ENCODE peak calls at places on chromosome 3, in eight cellular contexts. Q, H, X, E, L, O, K and W are unnamed samples.

GRCh38 chr3:8518138-8518537 is 16.5 kb downstream of the LMCD1 start:
- ATAC-seq in Q (no peak), H (no peak), X (no peak), E (no peak), L (no peak), O (no peak), K (peak; percentile 35), W (no peak)

GRCh38 chr3:111571272-111571671 is 23.9 kb downstream of the ZBED2 start:
- ATAC-seq in Q (no peak), H (no peak), X (no peak), E (no peak), L (no peak), O (no peak), K (no peak), W (no peak)

GRCh38 chr3:27669505-27670085 is 52.5 kb downstream of the EOMES start:
- ATAC-seq in Q (no peak), H (no peak), X (no peak), E (no peak), L (no peak), O (no peak), K (no peak), W (no peak)

GRCh38 chr3:72756900-72757299 is 91.3 kb downstream of the SHQ1 start:
- ATAC-seq in Q (no peak), H (no peak), X (no peak), E (no peak), L (peak; percentile 36), O (peak; percentile 89), K (no peak), W (no peak)

GRCh38 chr3:188254489-188255070 is 100.6 kb downstream of the LPP start:
- ATAC-seq in Q (no peak), H (no peak), X (peak; percentile 41), E (no peak), L (no peak), O (no peak), K (no peak), W (peak; percentile 79)

GRCh38 chr3:12970684-12971083 is 102.5 kb downstream of the IQSEC1 start:
- ATAC-seq in Q (no peak), H (no peak), X (no peak), E (no peak), L (no peak), O (no peak), K (no peak), W (no peak)

GRCh38 chr3:119883461-119884160 is 101.7 kb downstream of the NR1I2 start:
- ATAC-seq in Q (no peak), H (no peak), X (no peak), E (no peak), L (no peak), O (no peak), K (peak; percentile 31), W (no peak)

GRCh38 chr3:155417119-155417517 is 123.6 kb upstream of the STRIT1 start:
- ATAC-seq in Q (no peak), H (no peak), X (no peak), E (no peak), L (no peak), O (no peak), K (peak; percentile 54), W (no peak)

GRCh38 chr3:56799251-56799882 is 2.4 kb downstream of the ARHGEF3 start:
- ATAC-seq in Q (peak; percentile 28), H (no peak), X (no peak), E (no peak), L (peak; percentile 33), O (no peak), K (no peak), W (no peak)

GRCh38 chr3:57659810-57660439 is 33.0 kb downstream of the DENND6A start:
- ATAC-seq in Q (no peak), H (no peak), X (no peak), E (no peak), L (no peak), O (no peak), K (no peak), W (no peak)

GRCh38 chr3:116863842-116864626 is 154.5 kb downstream of the TUSC7 start:
- ATAC-seq in Q (no peak), H (no peak), X (no peak), E (no peak), L (peak; percentile 60), O (peak; percentile 47), K (no peak), W (peak; percentile 34)

GRCh38 chr3:50126287-50127211 is 28.6 kb upstream of the SEMA3F start:
- ATAC-seq in Q (no peak), H (peak; percentile 25), X (no peak), E (no peak), L (no peak), O (peak; percentile 11), K (no peak), W (peak; percentile 26)

GRCh38 chr3:65252266-65252665 is 564.5 kb upstream of the ADAMTS9 start:
- ATAC-seq in Q (no peak), H (no peak), X (no peak), E (no peak), L (no peak), O (no peak), K (no peak), W (no peak)

GRCh38 chr3:65245133-65246076 is 557.6 kb upstream of the ADAMTS9 start:
- ATAC-seq in Q (no peak), H (no peak), X (peak; percentile 21), E (no peak), L (peak; percentile 42), O (no peak), K (no peak), W (no peak)

GRCh38 chr3:65251375-65251774 is 563.6 kb upstream of the ADAMTS9 start:
- ATAC-seq in Q (no peak), H (no peak), X (no peak), E (no peak), L (no peak), O (no peak), K (no peak), W (no peak)

GRCh38 chr3:65246561-65246960 is 558.8 kb upstream of the ADAMTS9 start:
- ATAC-seq in Q (no peak), H (no peak), X (no peak), E (no peak), L (no peak), O (no peak), K (no peak), W (no peak)
- H3K4me3 ChIP-seq in Q (no peak overlapping the region), H (no peak overlapping the region), X (no peak overlapping the region), E (no peak overlapping the region), L (no peak overlapping the region), O (no peak overlapping the region), K (no peak overlapping the region), W (no peak overlapping the region)

DNA sequence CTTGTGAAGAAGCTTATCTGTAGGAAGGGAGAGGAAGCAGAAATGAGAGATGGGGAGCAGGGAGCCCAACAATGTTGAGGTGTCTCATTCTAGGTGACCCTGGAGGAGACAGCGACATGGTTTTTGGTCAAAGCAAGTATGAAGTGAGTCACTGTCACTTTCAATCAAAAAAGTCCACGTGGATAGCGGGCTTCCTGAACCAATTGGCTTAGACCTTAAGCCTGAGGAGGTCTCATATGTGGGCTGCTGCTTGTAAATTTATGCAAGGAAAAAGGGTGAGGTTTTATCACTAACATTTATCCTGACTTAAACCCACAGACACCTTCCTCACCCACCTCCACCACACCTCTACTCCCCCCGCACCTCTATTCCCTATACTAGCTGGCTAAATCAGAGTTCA is 22.7 kb downstream of the CLDN11 start:
- ATAC-seq in Q (no peak), H (no peak), X (no peak), E (no peak), L (no peak), O (no peak), K (no peak), W (no peak)
- H3K27ac ChIP-seq in Q (no peak overlapping the region), H (no peak overlapping the region), X (no peak overlapping the region), E (no peak overlapping the region), L (no peak overlapping the region), O (no peak overlapping the region), K (no peak overlapping the region), W (no peak overlapping the region)

GRCh38 chr3:118806423-118806822 is 228.2 kb downstream of the IGSF11 start:
- ATAC-seq in Q (no peak), H (no peak), X (no peak), E (no peak), L (no peak), O (no peak), K (no peak), W (no peak)

GRCh38 chr3:118811333-118811732 is 223.3 kb downstream of the IGSF11 start:
- ATAC-seq in Q (no peak), H (no peak), X (no peak), E (no peak), L (no peak), O (no peak), K (no peak), W (no peak)

GRCh38 chr3:118810499-118811035 is 224.1 kb downstream of the IGSF11 start:
- ATAC-seq in Q (no peak), H (no peak), X (no peak), E (no peak), L (no peak), O (no peak), K (no peak), W (no peak)

GRCh38 chr3:118809696-118810498 is 224.7 kb downstream of the IGSF11 start:
- ATAC-seq in Q (no peak), H (no peak), X (no peak), E (no peak), L (no peak), O (no peak), K (no peak), W (no peak)

DNA sequence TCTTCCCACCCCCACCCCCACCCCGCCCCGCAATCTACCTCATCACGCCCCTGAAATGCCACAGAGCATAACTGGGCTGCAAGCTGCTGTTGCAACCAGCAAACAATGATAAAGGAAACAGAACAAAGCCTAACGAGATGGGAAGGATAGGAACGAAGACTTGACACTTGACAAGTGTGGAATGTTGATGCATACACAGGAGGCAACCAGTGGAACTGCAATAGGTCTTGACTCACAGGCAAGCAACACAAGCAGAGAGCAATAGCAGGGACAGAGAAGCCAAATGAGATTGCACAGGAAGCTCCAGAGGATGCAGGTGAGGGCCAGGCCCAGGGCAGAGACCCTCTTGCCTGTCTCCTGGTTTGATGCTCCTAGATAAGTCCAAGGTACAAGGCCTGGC is 225.9 kb downstream of the IGSF11 start:
- ATAC-seq in Q (no peak), H (no peak), X (no peak), E (no peak), L (no peak), O (no peak), K (no peak), W (no peak)
- H3K4me3 ChIP-seq in Q (no peak overlapping the region), H (no peak overlapping the region), X (no peak overlapping the region), E (no peak overlapping the region), L (no peak overlapping the region), O (no peak overlapping the region), K (peak overlapping the region; percentile 43), W (no peak overlapping the region)

GRCh38 chr3:5080779-5081550 is 41.1 kb upstream of the ARL8B start:
- ATAC-seq in Q (peak; percentile 33), H (no peak), X (no peak), E (peak; percentile 35), L (no peak), O (peak; percentile 32), K (no peak), W (no peak)
- H3K27ac ChIP-seq in Q (no peak overlapping the region), H (no peak overlapping the region), X (no peak overlapping the region), E (no peak overlapping the region), L (no peak overlapping the region), O (no peak overlapping the region), K (no peak overlapping the region), W (no peak overlapping the region)

GRCh38 chr3:33219175-33219487 is 521 bp upstream of the SUSD5 start:
- ATAC-seq in Q (no peak), H (no peak), X (peak; percentile 52), E (no peak), L (no peak), O (no peak), K (no peak), W (no peak)
- H3K4me3 ChIP-seq in Q (no peak overlapping the region), H (peak overlapping the region; percentile 55), X (peak overlapping the region; percentile 93), E (peak overlapping the region; percentile 28), L (peak overlapping the region; percentile 30), O (peak overlapping the region; percentile 43), K (no peak overlapping the region), W (no peak overlapping the region)